ENCODE peak calls at places on chromosomes 16 and 17, in nine cellular contexts. L is esophagus muscularis mucosa; W is dorsolateral prefrontal cortex; D is A673; U is colonic mucosa; V is CD8-positive, alpha-beta T cell; Z is mesendoderm; I is HCT116; P is choroid plexus epithelial cell. H is an unnamed sample.
A peak's percentile ranks its signal among the peaks of the same experiment; 100 is the strongest.

GRCh38 chr16:27400751-27401620 is 988 bp upstream of the IL21R start:
- DNase-seq in L (no peak), W (no peak), D (no peak), U (no peak), V (no peak), Z (no peak), I (no peak), P (peak; percentile 71), H (no peak)

GRCh38 chr17:58521680-58522079 is 7.2 kb upstream of the MTMR4 start:
- DNase-seq in L (no peak), W (no peak), D (no peak), U (no peak), V (no peak), Z (no peak), I (no peak), P (no peak), H (no peak)

GRCh38 chr17:68987966-68988365 is 32.8 kb upstream of the ABCA8 start:
- DNase-seq in L (no peak), W (no peak), D (no peak), U (no peak), V (no peak), Z (no peak), I (no peak), P (no peak), H (no peak)

GRCh38 chr16:77540656-77541055 is 105.8 kb upstream of the ADAMTS18 start:
- DNase-seq in L (peak; percentile 47), W (no peak), D (no peak), U (no peak), V (no peak), Z (peak; percentile 10), I (no peak), P (peak; percentile 97), H (no peak)

GRCh38 chr17:2799653-2800052 is 3.4 kb downstream of the RAP1GAP2 start:
- DNase-seq in L (no peak), W (peak; percentile 50), D (no peak), U (no peak), V (no peak), Z (no peak), I (no peak), P (no peak), H (no peak)

GRCh38 chr16:87746178-87746577 is 19.6 kb downstream of the KLHDC4 start:
- DNase-seq in L (no peak), W (no peak), D (no peak), U (no peak), V (no peak), Z (no peak), I (no peak), P (no peak), H (no peak)

GRCh38 chr16:73124665-73125064 is 76.7 kb upstream of the ZFHX3 start:
- DNase-seq in L (no peak), W (peak; percentile 12), D (no peak), U (no peak), V (no peak), Z (no peak), I (no peak), P (no peak), H (no peak)

GRCh38 chr16:73011926-73012325 is 36.0 kb downstream of the ZFHX3 start:
- DNase-seq in L (no peak), W (no peak), D (no peak), U (no peak), V (no peak), Z (peak; percentile 35), I (no peak), P (no peak), H (no peak)

GRCh38 chr17:56727876-56728617 is 105.7 kb downstream of the C17orf67 start:
- DNase-seq in L (no peak), W (no peak), D (no peak), U (no peak), V (no peak), Z (no peak), I (no peak), P (no peak), H (no peak)

GRCh38 chr17:37490638-37491614 is 1.2 kb downstream of the DUSP14 start:
- DNase-seq in L (no peak), W (peak; percentile 49), D (peak; percentile 57), U (peak; percentile 29), V (peak; percentile 13), Z (peak; percentile 92), I (peak; percentile 66), P (peak; percentile 91), H (peak; percentile 87)

GRCh38 chr17:56441331-56441730 is 152.2 kb upstream of the NOG start:
- DNase-seq in L (no peak), W (no peak), D (peak; percentile 14), U (no peak), V (no peak), Z (peak; percentile 21), I (no peak), P (peak; percentile 27), H (no peak)

GRCh38 chr16:79327836-79328235 is 272.7 kb downstream of the MAF start:
- DNase-seq in L (no peak), W (no peak), D (no peak), U (no peak), V (no peak), Z (no peak), I (no peak), P (no peak), H (no peak)
- H3K4me3 ChIP-seq in L (no peak overlapping the region), W (no peak overlapping the region), D (no peak overlapping the region), U (no peak overlapping the region), V (no peak overlapping the region), Z (no peak overlapping the region), I (no peak overlapping the region), P (no peak overlapping the region), H (no peak overlapping the region)

GRCh38 chr17:64007838-64008282 is 9.7 kb downstream of the PRR29 start:
- DNase-seq in L (no peak), W (no peak), D (no peak), U (peak; percentile 34), V (no peak), Z (no peak), I (no peak), P (no peak), H (no peak)

GRCh38 chr17:64005734-64006167 is 7.6 kb downstream of the PRR29 start:
- DNase-seq in L (no peak), W (no peak), D (no peak), U (peak; percentile 60), V (no peak), Z (no peak), I (no peak), P (no peak), H (no peak)

GRCh38 chr17:64004903-64005733 is 7.0 kb downstream of the PRR29 start:
- DNase-seq in L (no peak), W (no peak), D (no peak), U (peak; percentile 14), V (no peak), Z (no peak), I (no peak), P (no peak), H (no peak)

GRCh38 chr17:64008346-64008745 is 10.2 kb downstream of the PRR29 start:
- DNase-seq in L (no peak), W (no peak), D (no peak), U (no peak), V (no peak), Z (no peak), I (no peak), P (no peak), H (no peak)

DNA sequence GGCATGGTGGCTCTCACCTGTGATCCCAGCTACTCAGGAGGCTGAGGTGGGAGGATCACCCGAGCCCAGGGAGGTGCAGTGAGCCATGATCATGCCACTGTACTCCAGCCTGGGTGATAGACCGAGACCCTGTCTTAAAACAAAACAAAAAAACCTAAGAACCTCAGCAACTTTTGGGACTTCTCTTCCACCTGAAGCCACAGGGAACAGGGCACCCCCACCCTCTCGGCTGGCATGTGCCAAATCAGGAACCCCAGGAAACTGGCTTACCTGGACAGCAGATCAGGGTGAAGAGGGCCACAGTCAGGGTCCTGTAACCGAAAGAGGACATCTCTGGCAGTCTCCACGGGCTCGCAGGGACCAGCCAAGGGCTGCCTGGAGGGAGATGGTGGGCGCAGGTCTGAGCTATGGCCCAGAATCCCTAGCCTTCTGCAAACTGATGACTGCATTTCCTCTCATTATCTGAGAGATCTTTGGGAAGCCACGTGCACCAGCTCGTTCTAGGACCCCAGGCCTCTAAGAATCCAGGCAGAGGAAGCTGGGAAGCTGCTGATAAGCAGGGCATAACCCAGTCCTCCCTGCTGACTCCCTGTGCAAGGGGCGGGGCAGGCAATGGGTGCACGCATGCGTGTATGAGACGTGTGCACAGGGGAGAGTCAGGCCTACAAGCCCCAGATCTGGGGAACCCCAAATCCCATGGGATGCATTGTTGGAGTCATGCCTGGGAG is 8.4 kb downstream of the PRR29 start:
- DNase-seq in L (no peak), W (no peak), D (no peak), U (peak; percentile 49), V (no peak), Z (no peak), I (no peak), P (no peak), H (no peak)
- H3K4me3 ChIP-seq in L (peak overlapping the region; percentile 30), W (peak overlapping the region; percentile 31), D (no peak overlapping the region), U (no peak overlapping the region), V (no peak overlapping the region), Z (no peak overlapping the region), I (no peak overlapping the region), P (no peak overlapping the region), H (no peak overlapping the region)

GRCh38 chr17:17228521-17229279 is 8.3 kb downstream of the FLCN start:
- DNase-seq in L (no peak), W (no peak), D (no peak), U (no peak), V (no peak), Z (no peak), I (no peak), P (no peak), H (no peak)

GRCh38 chr17:17231621-17232302 is 5.2 kb downstream of the FLCN start:
- DNase-seq in L (no peak), W (no peak), D (no peak), U (no peak), V (no peak), Z (no peak), I (no peak), P (no peak), H (no peak)

GRCh38 chr17:17232303-17232621 is 4.7 kb downstream of the FLCN start:
- DNase-seq in L (no peak), W (no peak), D (no peak), U (no peak), V (no peak), Z (no peak), I (no peak), P (no peak), H (no peak)

GRCh38 chr17:17227608-17228520 is 9.1 kb downstream of the FLCN start:
- DNase-seq in L (no peak), W (peak; percentile 55), D (peak; percentile 71), U (no peak), V (no peak), Z (no peak), I (no peak), P (no peak), H (no peak)

GRCh38 chr17:17229416-17230098 is 7.4 kb downstream of the FLCN start:
- DNase-seq in L (no peak), W (no peak), D (no peak), U (no peak), V (no peak), Z (no peak), I (no peak), P (no peak), H (no peak)
- H3K4me3 ChIP-seq in L (no peak overlapping the region), W (no peak overlapping the region), D (no peak overlapping the region), U (no peak overlapping the region), V (no peak overlapping the region), Z (no peak overlapping the region), I (no peak overlapping the region), P (no peak overlapping the region), H (no peak overlapping the region)

GRCh38 chr17:31488982-31489294 is 97.5 kb downstream of the RAB11FIP4 start:
- DNase-seq in L (no peak), W (no peak), D (no peak), U (no peak), V (no peak), Z (peak; percentile 44), I (no peak), P (no peak), H (no peak)
- H3K4me3 ChIP-seq in L (peak overlapping the region; percentile 57), W (peak overlapping the region; percentile 79), D (peak overlapping the region; percentile 46), U (peak overlapping the region; percentile 88), V (peak overlapping the region; percentile 83), Z (peak overlapping the region; percentile 10), I (peak overlapping the region; percentile 66), P (no peak overlapping the region), H (no peak overlapping the region)

GRCh38 chr17:29572691-29573557 is 4.4 kb downstream of the TP53I13 start:
- DNase-seq in L (no peak), W (peak; percentile 49), D (peak; percentile 66), U (peak; percentile 47), V (peak; percentile 57), Z (no peak), I (no peak), P (peak; percentile 60), H (no peak)
- H3K4me3 ChIP-seq in L (peak overlapping the region; percentile 51), W (peak overlapping the region; percentile 56), D (no peak overlapping the region), U (peak overlapping the region; percentile 3), V (no peak overlapping the region), Z (no peak overlapping the region), I (no peak overlapping the region), P (peak overlapping the region; percentile 40), H (no peak overlapping the region)

H was measured in HFF-Myc.